ENCODE peak calls at places on chromosomes 3 and 15, in seven cellular contexts. X is DMS153, E is HEK293T, W is lower leg skin, I is T-cell, P is breast epithelium, G is ACHN. Q is an unnamed sample.

GRCh38 chr15:59296181-59296617 is 76.5 kb downstream of the MYO1E start:
- DNase-seq in X (no peak), E (no peak), W (no peak), I (no peak), P (no peak), G (peak), Q (no peak)

GRCh38 chr3:97579365-97579764 is 185.2 kb upstream of the ARL6 start:
- DNase-seq in X (peak), E (peak), W (no peak), I (no peak), P (no peak), G (peak), Q (no peak)

GRCh38 chr3:99167016-99167415 is 265.5 kb upstream of the DCBLD2 start:
- DNase-seq in X (no peak), E (no peak), W (no peak), I (no peak), P (no peak), G (no peak), Q (no peak)

GRCh38 chr3:94234177-94234788 is 171.4 kb downstream of the NSUN3 start:
- DNase-seq in X (no peak), E (peak), W (no peak), I (no peak), P (no peak), G (peak), Q (peak)

GRCh38 chr3:189108735-189109134 is 63.0 kb upstream of the TPRG1 start:
- DNase-seq in X (no peak), E (no peak), W (no peak), I (no peak), P (no peak), G (no peak), Q (no peak)

GRCh38 chr15:64596701-64597468 is 136.5 kb downstream of the ZNF609 start:
- DNase-seq in X (peak), E (peak), W (no peak), I (peak), P (no peak), G (peak), Q (no peak)

GRCh38 chr15:63718590-63719035 is 115.1 kb downstream of the HERC1 start:
- DNase-seq in X (no peak), E (no peak), W (no peak), I (no peak), P (no peak), G (no peak), Q (no peak)

GRCh38 chr15:54481819-54482218 is 503.6 kb downstream of the UNC13C start:
- DNase-seq in X (no peak), E (no peak), W (no peak), I (no peak), P (no peak), G (no peak), Q (no peak)

GRCh38 chr3:72145506-72146380 is 360.8 kb upstream of the PROK2 start:
- DNase-seq in X (no peak), E (no peak), W (no peak), I (no peak), P (no peak), G (no peak), Q (no peak)

GRCh38 chr3:3179407-3180094 is at the start of gene CRBN:
- DNase-seq in X (peak), E (peak), W (peak), I (peak), P (peak), G (peak), Q (peak)

GRCh38 chr15:51375966-51376640 is 34.6 kb downstream of the GLDN start:
- DNase-seq in X (no peak), E (no peak), W (no peak), I (no peak), P (no peak), G (no peak), Q (no peak)

GRCh38 chr3:46693038-46693896 is at the start of gene ALS2CL:
- DNase-seq in X (no peak), E (peak), W (peak), I (peak), P (peak), G (peak), Q (peak)

GRCh38 chr15:101288905-101289513 is 6.0 kb downstream of the SNRPA1 start:
- DNase-seq in X (no peak), E (peak), W (no peak), I (no peak), P (no peak), G (peak), Q (peak)

GRCh38 chr3:152261329-152261728 is 7.4 kb upstream of the MBNL1 start:
- DNase-seq in X (no peak), E (no peak), W (no peak), I (no peak), P (no peak), G (no peak), Q (no peak)

GRCh38 chr15:25501828-25502446 is 63.1 kb upstream of the UBE3A start:
- DNase-seq in X (no peak), E (no peak), W (no peak), I (no peak), P (no peak), G (peak), Q (peak)

Q was measured in COLO829.